ENCODE peak calls at places on chromosomes 16 and 17, in five cellular contexts. One of them, this sample, is unnamed.

GRCh38 chr16:2386990-2387389 is 42.3 kb upstream of the CCNF start:
- DNase-seq in neural crest cell: no peak
- DNase-seq in effector CD8-positive, alpha-beta T cell: no peak
- DNase-seq in GDM1: no peak
- DNase-seq in NCI-H1417: no peak
- DNase-seq in this sample: no peak

GRCh38 chr17:74235040-74235581 is 21.7 kb downstream of the TTYH2 start:
- DNase-seq in neural crest cell: no peak
- DNase-seq in effector CD8-positive, alpha-beta T cell: no peak
- DNase-seq in GDM1: no peak
- DNase-seq in NCI-H1417: no peak
- DNase-seq in this sample: no peak

GRCh38 chr17:75077072-75077489 is 10.7 kb upstream of the SLC16A5 start:
- DNase-seq in neural crest cell: no peak
- DNase-seq in effector CD8-positive, alpha-beta T cell: no peak
- DNase-seq in GDM1: no peak
- DNase-seq in NCI-H1417: no peak
- DNase-seq in this sample: no peak

GRCh38 chr16:77760800-77761199 is 27.6 kb upstream of the VAT1L start:
- DNase-seq in neural crest cell: no peak
- DNase-seq in effector CD8-positive, alpha-beta T cell: no peak
- DNase-seq in GDM1: no peak
- DNase-seq in NCI-H1417: no peak
- DNase-seq in this sample: no peak

GRCh38 chr17:16583781-16584180 is 14.8 kb upstream of the ZNF287 start:
- DNase-seq in neural crest cell: no peak
- DNase-seq in effector CD8-positive, alpha-beta T cell: no peak
- DNase-seq in GDM1: no peak
- DNase-seq in NCI-H1417: no peak
- DNase-seq in this sample: no peak

GRCh38 chr17:73462830-73463229 is 151.0 kb upstream of the CDC42EP4 start:
- DNase-seq in neural crest cell: no peak
- DNase-seq in effector CD8-positive, alpha-beta T cell: no peak
- DNase-seq in GDM1: no peak
- DNase-seq in NCI-H1417: peak
- DNase-seq in this sample: peak

GRCh38 chr17:27239046-27239445 is 54.9 kb upstream of the WSB1 start:
- DNase-seq in neural crest cell: no peak
- DNase-seq in effector CD8-positive, alpha-beta T cell: no peak
- DNase-seq in GDM1: no peak
- DNase-seq in NCI-H1417: no peak
- DNase-seq in this sample: no peak

GRCh38 chr17:69512946-69513345 is 98.4 kb downstream of the MAP2K6 start:
- DNase-seq in neural crest cell: no peak
- DNase-seq in effector CD8-positive, alpha-beta T cell: no peak
- DNase-seq in GDM1: no peak
- DNase-seq in NCI-H1417: no peak
- DNase-seq in this sample: no peak

GRCh38 chr16:85202051-85202601 is 89.9 kb upstream of the CIBAR2 start:
- DNase-seq in neural crest cell: no peak
- DNase-seq in effector CD8-positive, alpha-beta T cell: no peak
- DNase-seq in GDM1: no peak
- DNase-seq in NCI-H1417: no peak
- DNase-seq in this sample: no peak

GRCh38 chr17:4782652-4783051 is 3.5 kb downstream of the VMO1 start:
- DNase-seq in neural crest cell: no peak
- DNase-seq in effector CD8-positive, alpha-beta T cell: no peak
- DNase-seq in GDM1: no peak
- DNase-seq in NCI-H1417: no peak
- DNase-seq in this sample: no peak

GRCh38 chr16:56600398-56600999 is 7.9 kb upstream of the MT2A start:
- DNase-seq in neural crest cell: peak
- DNase-seq in effector CD8-positive, alpha-beta T cell: no peak
- DNase-seq in GDM1: no peak
- DNase-seq in NCI-H1417: peak
- DNase-seq in this sample: no peak

GRCh38 chr17:60524463-60525346 is 1.3 kb downstream of the APPBP2 start:
- DNase-seq in neural crest cell: no peak
- DNase-seq in effector CD8-positive, alpha-beta T cell: no peak
- DNase-seq in GDM1: no peak
- DNase-seq in NCI-H1417: peak
- DNase-seq in this sample: no peak

GRCh38 chr17:75738218-75738802 is 17.1 kb downstream of the ITGB4 start:
- DNase-seq in neural crest cell: no peak
- DNase-seq in effector CD8-positive, alpha-beta T cell: no peak
- DNase-seq in GDM1: no peak
- DNase-seq in NCI-H1417: no peak
- DNase-seq in this sample: no peak

GRCh38 chr16:66740533-66740932 is 10.9 kb downstream of the DYNC1LI2 start:
- DNase-seq in neural crest cell: no peak
- DNase-seq in effector CD8-positive, alpha-beta T cell: no peak
- DNase-seq in GDM1: no peak
- DNase-seq in NCI-H1417: no peak
- DNase-seq in this sample: no peak

GRCh38 chr17:57366558-57367351 is 110.4 kb downstream of the MSI2 start:
- DNase-seq in neural crest cell: no peak
- DNase-seq in effector CD8-positive, alpha-beta T cell: no peak
- DNase-seq in GDM1: no peak
- DNase-seq in NCI-H1417: peak
- DNase-seq in this sample: no peak